ENCODE peak calls at places on chromosomes 12 and 14, in six cellular contexts. T is mucosa of descending colon, Y is tibial nerve, W is NCI-H1417, C is chondrocyte, U is dorsolateral prefrontal cortex. P is an unnamed sample.

GRCh38 chr12:106564678-106565329 is 18.0 kb upstream of the RFX4 start:
- DNase-seq in T (no peak), Y (no peak), W (no peak), C (no peak), U (no peak), P (no peak)

GRCh38 chr12:17976202-17976601 is 113.8 kb downstream of the RERGL start:
- DNase-seq in T (no peak), Y (no peak), W (peak; percentile 12), C (no peak), U (no peak), P (no peak)

GRCh38 chr14:81433378-81433777 is 33.3 kb upstream of the STON2 start:
- DNase-seq in T (no peak), Y (no peak), W (no peak), C (no peak), U (no peak), P (no peak)

GRCh38 chr12:77189463-77189862 is 124.1 kb upstream of the E2F7 start:
- DNase-seq in T (no peak), Y (no peak), W (no peak), C (no peak), U (no peak), P (no peak)

GRCh38 chr12:70242695-70243509 is at the start of gene CNOT2:
- DNase-seq in T (peak; percentile 95), Y (peak; percentile 68), W (peak; percentile 97), C (no peak), U (peak; percentile 79), P (peak; percentile 90)

GRCh38 chr12:6047249-6048227 is 76.9 kb downstream of the VWF start:
- DNase-seq in T (no peak), Y (no peak), W (no peak), C (peak; percentile 9), U (peak; percentile 5), P (no peak)

GRCh38 chr12:11731455-11731854 is 82.0 kb downstream of the ETV6 start:
- DNase-seq in T (no peak), Y (no peak), W (no peak), C (no peak), U (no peak), P (no peak)

GRCh38 chr12:6450091-6450868 is 1.6 kb upstream of the TAPBPL start:
- DNase-seq in T (no peak), Y (no peak), W (no peak), C (no peak), U (no peak), P (no peak)

GRCh38 chr14:105139212-105139825 is 29.3 kb downstream of the JAG2 start:
- DNase-seq in T (peak; percentile 29), Y (no peak), W (no peak), C (peak; percentile 54), U (peak; percentile 40), P (no peak)

GRCh38 chr14:72723741-72724530 is 170.0 kb downstream of the DPF3 start:
- DNase-seq in T (no peak), Y (no peak), W (no peak), C (no peak), U (no peak), P (no peak)

GRCh38 chr14:51614707-51615106 is 37.0 kb upstream of the FRMD6 start:
- DNase-seq in T (no peak), Y (no peak), W (peak; percentile 49), C (no peak), U (no peak), P (no peak)

GRCh38 chr14:22427771-22428228 is 161.2 kb downstream of the DAD1 start:
- DNase-seq in T (no peak), Y (no peak), W (no peak), C (no peak), U (no peak), P (no peak)

GRCh38 chr12:26032719-26033241 is 74.3 kb downstream of the RASSF8 start:
- DNase-seq in T (no peak), Y (no peak), W (peak; percentile 57), C (no peak), U (no peak), P (no peak)

GRCh38 chr14:91164676-91165075 is 50.8 kb downstream of the DGLUCY start:
- DNase-seq in T (peak; percentile 69), Y (no peak), W (peak; percentile 24), C (no peak), U (no peak), P (peak; percentile 48)

GRCh38 chr12:69240625-69240984 is 1.2 kb downstream of the CPSF6 start:
- DNase-seq in T (no peak), Y (no peak), W (no peak), C (no peak), U (no peak), P (no peak)

GRCh38 chr12:124730455-124730932 is 133.2 kb downstream of the SCARB1 start:
- DNase-seq in T (no peak), Y (no peak), W (peak; percentile 58), C (no peak), U (no peak), P (peak; percentile 59)

GRCh38 chr14:103875010-103875409 is 27.6 kb upstream of the PPP1R13B start:
- DNase-seq in T (no peak), Y (no peak), W (no peak), C (no peak), U (no peak), P (no peak)

GRCh38 chr12:48201091-48201490 is 2.0 kb downstream of the OR10AD1 start:
- DNase-seq in T (no peak), Y (no peak), W (no peak), C (no peak), U (no peak), P (no peak)

GRCh38 chr14:61282746-61283145 is 1.6 kb upstream of the TMEM30B start:
- DNase-seq in T (no peak), Y (no peak), W (no peak), C (no peak), U (no peak), P (no peak)

GRCh38 chr14:80213602-80214001 is 2.3 kb upstream of the DIO2 start:
- DNase-seq in T (no peak), Y (no peak), W (peak; percentile 16), C (no peak), U (no peak), P (no peak)

GRCh38 chr14:75205586-75205985 is 29.2 kb upstream of the TMED10 start:
- DNase-seq in T (no peak), Y (no peak), W (no peak), C (no peak), U (no peak), P (no peak)

GRCh38 chr14:82180057-82180620 is 646.5 kb upstream of the SEL1L start:
- DNase-seq in T (no peak), Y (no peak), W (peak; percentile 51), C (no peak), U (no peak), P (no peak)

GRCh38 chr14:101449114-101449513 is 112.2 kb upstream of the DIO3 start:
- DNase-seq in T (no peak), Y (no peak), W (no peak), C (no peak), U (no peak), P (no peak)

GRCh38 chr12:119061208-119061796 is 80.0 kb downstream of the SRRM4 start:
- DNase-seq in T (no peak), Y (peak; percentile 16), W (no peak), C (no peak), U (no peak), P (peak; percentile 54)

GRCh38 chr12:53047221-53048032 is 2.4 kb upstream of the TNS2 start:
- DNase-seq in T (peak; percentile 84), Y (peak; percentile 77), W (peak; percentile 90), C (peak; percentile 96), U (no peak), P (peak; percentile 83)

GRCh38 chr12:105342464-105342863 is 12.0 kb downstream of the C12orf75 start:
- DNase-seq in T (no peak), Y (no peak), W (peak; percentile 25), C (no peak), U (no peak), P (no peak)

GRCh38 chr12:17381211-17381610 is 708.8 kb downstream of the RERGL start:
- DNase-seq in T (no peak), Y (no peak), W (no peak), C (no peak), U (no peak), P (no peak)

GRCh38 chr12:93908846-93909592 is 231.8 kb downstream of the CRADD start:
- DNase-seq in T (no peak), Y (no peak), W (no peak), C (no peak), U (no peak), P (no peak)

GRCh38 chr14:93303659-93304058 is 29.2 kb downstream of the BTBD7 start:
- DNase-seq in T (no peak), Y (no peak), W (no peak), C (no peak), U (no peak), P (peak; percentile 18)

GRCh38 chr14:76870146-76870545 is 43.9 kb downstream of the LRRC74A start:
- DNase-seq in T (no peak), Y (no peak), W (peak; percentile 57), C (no peak), U (no peak), P (no peak)

GRCh38 chr12:69388371-69388770 is 28.8 kb downstream of the YEATS4 start:
- DNase-seq in T (no peak), Y (no peak), W (peak; percentile 2), C (no peak), U (no peak), P (no peak)

GRCh38 chr14:99572173-99572999 is 31.6 kb downstream of the CCDC85C start:
- DNase-seq in T (no peak), Y (no peak), W (peak; percentile 46), C (no peak), U (no peak), P (no peak)

GRCh38 chr12:21642707-21643389 is 14.8 kb downstream of the LDHB start:
- DNase-seq in T (no peak), Y (no peak), W (no peak), C (no peak), U (no peak), P (peak; percentile 29)

GRCh38 chr14:42143114-42143513 is 536.4 kb downstream of the LRFN5 start:
- DNase-seq in T (no peak), Y (no peak), W (no peak), C (no peak), U (no peak), P (no peak)

GRCh38 chr14:84485016-84485415 is 1044.9 kb upstream of the FLRT2 start:
- DNase-seq in T (no peak), Y (no peak), W (no peak), C (no peak), U (no peak), P (no peak)

GRCh38 chr14:90642239-90642717 is 174.0 kb downstream of the TTC7B start:
- DNase-seq in T (no peak), Y (no peak), W (no peak), C (no peak), U (no peak), P (no peak)

GRCh38 chr14:103517626-103518415 is 4.8 kb downstream of the CKB start:
- DNase-seq in T (peak; percentile 60), Y (no peak), W (no peak), C (peak; percentile 94), U (peak; percentile 42), P (no peak)